ENCODE peak calls at places on chromosomes 3 and 15, in four cellular contexts. One of them, this sample, is unnamed.
A peak's percentile ranks its signal among the peaks of the same experiment; 100 is the strongest.

GRCh38 chr15:60526127-60526616 is 47.2 kb upstream of the ICE2 start:
- DNase-seq in uterus: peak; percentile 66
- DNase-seq in NCI-H460: peak; percentile 99
- DNase-seq in neural crest cell: no peak
- DNase-seq in this sample: peak; percentile 94

GRCh38 chr3:42736531-42736930 is 33.9 kb upstream of the HHATL start:
- DNase-seq in uterus: no peak
- DNase-seq in NCI-H460: no peak
- DNase-seq in neural crest cell: no peak
- DNase-seq in this sample: no peak

GRCh38 chr3:40581166-40581565 is 56.4 kb downstream of the ZNF621 start:
- DNase-seq in uterus: no peak
- DNase-seq in NCI-H460: no peak
- DNase-seq in neural crest cell: no peak
- DNase-seq in this sample: no peak

GRCh38 chr15:69727257-69727924 is 274.8 kb downstream of the RPLP1 start:
- DNase-seq in uterus: no peak
- DNase-seq in NCI-H460: no peak
- DNase-seq in neural crest cell: no peak
- DNase-seq in this sample: no peak

GRCh38 chr15:68819451-68820204 is 1.1 kb downstream of the ANP32A start:
- DNase-seq in uterus: peak; percentile 47
- DNase-seq in NCI-H460: no peak
- DNase-seq in neural crest cell: peak; percentile 39
- DNase-seq in this sample: peak; percentile 59

GRCh38 chr3:42216302-42216701 is 49.7 kb downstream of the CCK start:
- DNase-seq in uterus: no peak
- DNase-seq in NCI-H460: no peak
- DNase-seq in neural crest cell: no peak
- DNase-seq in this sample: no peak

GRCh38 chr3:176174060-176174459 is 1023.2 kb downstream of the TBL1XR1 start:
- DNase-seq in uterus: no peak
- DNase-seq in NCI-H460: no peak
- DNase-seq in neural crest cell: no peak
- DNase-seq in this sample: no peak

GRCh38 chr3:185084883-185085282 is 68.0 kb downstream of the C3orf70 start:
- DNase-seq in uterus: no peak
- DNase-seq in NCI-H460: no peak
- DNase-seq in neural crest cell: no peak
- DNase-seq in this sample: no peak

GRCh38 chr3:101036676-101037075 is 43.5 kb upstream of the ABI3BP start:
- DNase-seq in uterus: no peak
- DNase-seq in NCI-H460: no peak
- DNase-seq in neural crest cell: no peak
- DNase-seq in this sample: no peak

GRCh38 chr3:5122741-5123706 is 932 bp downstream of the ARL8B start:
- DNase-seq in uterus: peak; percentile 25
- DNase-seq in NCI-H460: no peak
- DNase-seq in neural crest cell: peak; percentile 22
- DNase-seq in this sample: peak; percentile 69

This sample was measured in adrenal gland.